ENCODE peak calls at places on chromosomes 16 and 17, in ten cellular contexts. A is cardiac fibroblast; D is EL; U is Right ventricle myocardium superior; G is sciatic nerve; F is HEK293T; H is amniotic stem cell; T is stimulated activated CD4-positive, alpha-beta T cell treated with anti-CD3 and anti-CD28 coated beads, Interleukin-1b, Interleukin-23, amount 100 ng/mL, for 1 hour; Q is cardiac muscle cell; E is IMR-90. B is an unnamed sample.

GRCh38 chr16:89190150-89190958 is 10.0 kb downstream of the SLC22A31 start:
- DNase-seq in G (no peak), D (no peak), A (no peak), U (peak), H (no peak), F (no peak), Q (no peak), E (no peak), T (no peak), B (no peak)

GRCh38 chr17:8126306-8127066 is 2.6 kb upstream of the HES7 start:
- DNase-seq in T (no peak), U (peak), H (no peak), A (peak), F (no peak), D (peak), E (peak), Q (peak), G (peak), B (peak)

GRCh38 chr17:2965621-2966275 is 97.7 kb downstream of the OR1D5 start:
- DNase-seq in Q (peak), H (no peak), T (no peak), U (no peak), F (no peak), E (peak), D (peak), A (peak), G (no peak), B (no peak)

GRCh38 chr16:78596996-78597422 is 497.6 kb downstream of the WWOX start:
- DNase-seq in T (no peak), H (no peak), U (no peak), G (no peak), E (no peak), A (no peak), F (no peak), Q (no peak), D (no peak), B (no peak)

GRCh38 chr17:75032896-75033294 is 13.9 kb downstream of the ATP5PD start:
- DNase-seq in A (peak), Q (no peak), F (no peak), G (peak), D (no peak), H (no peak), E (no peak), T (no peak), U (no peak), B (peak)

GRCh38 chr16:47461598-47462266 is 601 bp downstream of the PHKB start:
- DNase-seq in F (peak), D (peak), Q (peak), U (no peak), A (peak), H (no peak), E (peak), T (no peak), G (no peak), B (no peak)

GRCh38 chr16:57540906-57541753 is 1.3 kb upstream of the ADGRG5 start:
- DNase-seq in D (no peak), G (peak), T (no peak), H (no peak), U (no peak), F (peak), Q (no peak), A (no peak), E (no peak), B (no peak)

GRCh38 chr16:71927383-71927782 is 32.1 kb downstream of the IST1 start:
- DNase-seq in G (no peak), H (peak), F (no peak), T (no peak), A (peak), U (no peak), D (peak), Q (peak), E (peak), B (no peak)

GRCh38 chr16:89114159-89114981 is 20.7 kb downstream of the ACSF3 start:
- DNase-seq in G (no peak), A (peak), Q (no peak), U (no peak), T (no peak), H (no peak), E (no peak), D (peak), F (no peak), B (no peak)

GRCh38 chr17:49692751-49693150 is 14.9 kb upstream of the SPOP start:
- DNase-seq in F (no peak), E (no peak), Q (no peak), U (no peak), T (no peak), G (no peak), D (no peak), H (no peak), A (no peak), B (no peak)

GRCh38 chr17:68777856-68778694 is 176.9 kb upstream of the FAM20A start:
- DNase-seq in Q (no peak), G (peak), H (no peak), U (no peak), A (no peak), E (no peak), T (no peak), F (no peak), D (no peak), B (peak)

GRCh38 chr16:55370762-55371482 is 46.9 kb downstream of the IRX6 start:
- DNase-seq in A (peak), F (peak), H (peak), Q (peak), U (peak), D (no peak), E (peak), G (peak), T (no peak), B (no peak)

GRCh38 chr16:85664580-85665372 is 24.0 kb downstream of the GINS2 start:
- DNase-seq in E (no peak), Q (no peak), H (no peak), T (no peak), A (no peak), D (no peak), U (peak), G (no peak), F (no peak), B (no peak)

GRCh38 chr17:66691644-66692500 is 143.0 kb upstream of the CACNG5 start:
- DNase-seq in E (peak), H (no peak), U (no peak), D (no peak), G (peak), T (no peak), F (no peak), Q (no peak), A (peak), B (peak)

GRCh38 chr17:42276359-42276608 is at the start of gene STAT5B:
- DNase-seq in D (peak), H (peak), T (no peak), G (peak), Q (no peak), E (peak), A (peak), F (peak), U (peak), B (peak)

GRCh38 chr16:27238016-27238587 is 30.5 kb downstream of the NSMCE1 start:
- DNase-seq in E (no peak), D (no peak), F (no peak), U (peak), G (peak), Q (no peak), T (no peak), H (no peak), A (no peak), B (no peak)

GRCh38 chr17:38729886-38730525 is at the start of gene CISD3:
- DNase-seq in F (peak), H (peak), D (peak), G (peak), Q (peak), U (peak), E (peak), A (peak), T (peak), B (peak)

GRCh38 chr16:65967376-65967775 is 399.1 kb upstream of the CDH5 start:
- DNase-seq in A (no peak), U (no peak), H (no peak), D (peak), Q (no peak), E (peak), T (no peak), F (no peak), G (no peak), B (no peak)

GRCh38 chr17:15966183-15966878 is 21.4 kb downstream of the ADORA2B start:
- DNase-seq in U (no peak), H (no peak), T (no peak), Q (peak), E (peak), D (no peak), F (no peak), A (peak), G (no peak), B (peak)

GRCh38 chr16:55057866-55058265 is 127.2 kb downstream of the IRX5 start:
- DNase-seq in T (no peak), F (no peak), A (no peak), G (no peak), U (no peak), E (no peak), D (no peak), Q (no peak), H (no peak), B (no peak)

GRCh38 chr17:7570351-7570750 is 8.6 kb downstream of the SENP3 start:
- DNase-seq in E (no peak), H (no peak), D (no peak), Q (no peak), G (no peak), T (no peak), A (no peak), U (no peak), F (no peak), B (no peak)

GRCh38 chr17:75524971-75525805 is at the start of gene LLGL2:
- DNase-seq in E (peak), H (no peak), D (peak), A (peak), Q (peak), F (peak), G (peak), T (peak), U (peak), B (peak)

GRCh38 chr16:67393111-67393789 is at the start of gene TPPP3:
- DNase-seq in T (no peak), Q (peak), U (peak), F (peak), G (peak), E (peak), D (peak), A (peak), H (peak), B (no peak)

GRCh38 chr17:58336456-58337094 is 8.0 kb upstream of the TSPOAP1 start:
- DNase-seq in H (no peak), D (no peak), A (no peak), G (no peak), E (peak), T (no peak), U (no peak), Q (no peak), F (no peak), B (no peak)

GRCh38 chr16:83742076-83742475 is 65.7 kb upstream of the HSBP1 start:
- DNase-seq in F (no peak), E (no peak), U (no peak), T (no peak), Q (no peak), H (no peak), A (no peak), D (no peak), G (no peak), B (no peak)

GRCh38 chr16:84985079-84986065 is 26.0 kb downstream of the ZDHHC7 start:
- DNase-seq in U (no peak), F (no peak), Q (no peak), H (peak), E (peak), T (no peak), G (no peak), D (peak), A (peak), B (no peak)

GRCh38 chr16:84999857-85000480 is 11.4 kb downstream of the ZDHHC7 start:
- DNase-seq in Q (no peak), G (no peak), E (no peak), T (no peak), F (no peak), H (no peak), D (no peak), U (no peak), A (no peak), B (no peak)

GRCh38 chr16:54125751-54126655 is 160.6 kb downstream of the IRX3 start:
- DNase-seq in D (no peak), F (no peak), H (no peak), E (no peak), T (no peak), G (no peak), A (no peak), Q (no peak), U (no peak), B (no peak)

GRCh38 chr17:41340934-41341861 is 9.4 kb downstream of the KRT33A start:
- DNase-seq in T (no peak), E (no peak), H (no peak), D (no peak), U (no peak), G (no peak), A (no peak), F (no peak), Q (no peak), B (no peak)

GRCh38 chr17:68255731-68256538 is 8.1 kb downstream of the AMZ2 start:
- DNase-seq in H (no peak), E (no peak), G (no peak), A (no peak), D (no peak), Q (no peak), T (no peak), U (no peak), F (no peak), B (no peak)

GRCh38 chr16:11499295-11500089 is 87.2 kb downstream of the LITAF start:
- DNase-seq in Q (no peak), D (no peak), A (no peak), F (no peak), U (no peak), G (no peak), T (no peak), H (no peak), E (no peak), B (no peak)

GRCh38 chr16:30921459-30921747 is 2.0 kb upstream of the FBXL19 start:
- DNase-seq in U (no peak), D (no peak), F (no peak), H (no peak), A (no peak), T (no peak), Q (no peak), E (no peak), G (no peak), B (no peak)

B was measured in NCI-H345.